ENCODE peak calls at places on chromosomes 7 and 10, in six cellular contexts. C is activated CD8-positive, alpha-beta memory T cell treated with anti-CD3 and anti-CD28 coated beads for 1 hour; L is head of caudate nucleus; O is erythroblast; W is naive thymus-derived CD4-positive, alpha-beta T cell; H is endothelial cell. Y is an unnamed sample.
A peak's percentile ranks its signal among the peaks of the same experiment; 100 is the strongest.

GRCh38 chr7:124251616-124252015 is 218.7 kb upstream of the TMEM229A start:
- DNase-seq in C (no peak), W (no peak), O (no peak), H (no peak), L (no peak), Y (no peak)

GRCh38 chr7:31835471-31835870 is 148.5 kb downstream of the PPP1R17 start:
- DNase-seq in L (no peak), O (no peak), H (no peak), C (no peak), W (no peak), Y (no peak)

GRCh38 chr7:232571-233455 is 40.4 kb downstream of the FAM20C start:
- DNase-seq in W (no peak), O (no peak), H (no peak), L (no peak), C (no peak), Y (no peak)

GRCh38 chr7:151013728-151014497 is 10.4 kb downstream of the ATG9B start:
- DNase-seq in W (peak; percentile 96), L (peak; percentile 90), C (peak; percentile 84), O (peak; percentile 87), H (peak; percentile 86), Y (peak; percentile 87)

GRCh38 chr10:117626228-117626627 is 83.7 kb downstream of the EMX2 start:
- DNase-seq in O (no peak), L (no peak), C (no peak), W (no peak), H (no peak), Y (no peak)

GRCh38 chr10:45371555-45371954 is 2.5 kb upstream of the ALOX5 start:
- DNase-seq in O (no peak), H (no peak), L (no peak), W (no peak), C (no peak), Y (no peak)

GRCh38 chr10:75230600-75231038 is 5.1 kb downstream of the COMTD1 start:
- DNase-seq in H (peak; percentile 87), L (peak; percentile 96), O (peak; percentile 93), W (peak; percentile 95), C (peak; percentile 85), Y (peak; percentile 84)

GRCh38 chr10:92438220-92438619 is 135.7 kb downstream of the IDE start:
- DNase-seq in C (no peak), L (no peak), W (no peak), O (peak; percentile 24), H (no peak), Y (no peak)

GRCh38 chr10:49177391-49178355 is 10.5 kb downstream of the TMEM273 start:
- DNase-seq in W (no peak), L (peak; percentile 67), H (no peak), C (no peak), O (peak; percentile 30), Y (peak; percentile 81)

GRCh38 chr7:142383826-142384507 is 126.1 kb upstream of the PRSS58 start:
- DNase-seq in L (no peak), C (no peak), W (no peak), O (no peak), H (no peak), Y (no peak)

GRCh38 chr7:22640269-22640668 is 86.7 kb upstream of the IL6 start:
- DNase-seq in W (no peak), H (no peak), O (no peak), L (no peak), C (no peak), Y (peak; percentile 39)

GRCh38 chr10:77605466-77605865 is 32.1 kb downstream of the KCNMA1 start:
- DNase-seq in C (no peak), H (peak; percentile 23), O (no peak), W (no peak), L (no peak), Y (no peak)

GRCh38 chr10:132519382-132520146 is 18.0 kb upstream of the INPP5A start:
- DNase-seq in W (no peak), C (no peak), L (peak; percentile 7), O (no peak), H (peak; percentile 40), Y (peak; percentile 28)

GRCh38 chr10:32367793-32368453 is 21.0 kb upstream of the EPC1 start:
- DNase-seq in L (peak; percentile 82), C (peak; percentile 57), W (peak; percentile 67), O (peak; percentile 90), H (peak; percentile 61), Y (no peak)

Y was measured in GM13977.